ENCODE peak calls at places on chromosomes 16 and 17, in six cellular contexts. J is AG04450, F is kidney, U is tibial artery, R is dorsolateral prefrontal cortex, N is ascending aorta. V is an unnamed sample.

GRCh38 chr17:34012709-34013375 is 242.2 kb upstream of the CCL2 start:
- DNase-seq in J (no peak), F (no peak), U (no peak), R (no peak), N (no peak), V (no peak)

GRCh38 chr16:70341600-70341999 is 5.1 kb upstream of the DDX19A start:
- DNase-seq in J (no peak), F (peak), U (no peak), R (no peak), N (no peak), V (no peak)

GRCh38 chr16:71542377-71542776 is 16.2 kb downstream of the CHST4 start:
- DNase-seq in J (no peak), F (no peak), U (peak), R (no peak), N (no peak), V (no peak)

GRCh38 chr17:75864448-75864871 is 9.3 kb upstream of the WBP2 start:
- DNase-seq in J (peak), F (no peak), U (peak), R (no peak), N (no peak), V (peak)

GRCh38 chr17:67376509-67376891 is 581 bp upstream of the PITPNC1 start:
- DNase-seq in J (no peak), F (no peak), U (no peak), R (no peak), N (peak), V (no peak)

GRCh38 chr16:47132310-47132709 is 11.4 kb downstream of the NETO2 start:
- DNase-seq in J (no peak), F (no peak), U (no peak), R (no peak), N (no peak), V (no peak)

GRCh38 chr16:13883266-13883665 is 36.7 kb upstream of the ERCC4 start:
- DNase-seq in J (no peak), F (no peak), U (no peak), R (no peak), N (no peak), V (no peak)

GRCh38 chr16:71472041-71472440 is 10.0 kb upstream of the ZNF23 start:
- DNase-seq in J (no peak), F (no peak), U (no peak), R (no peak), N (no peak), V (no peak)

GRCh38 chr17:75034236-75034908 is 12.4 kb downstream of the ATP5PD start:
- DNase-seq in J (peak), F (peak), U (peak), R (peak), N (peak), V (peak)

GRCh38 chr17:65407017-65407416 is 154.4 kb downstream of the AXIN2 start:
- DNase-seq in J (no peak), F (no peak), U (no peak), R (no peak), N (no peak), V (no peak)

GRCh38 chr16:86215979-86216585 is 294.2 kb upstream of the FOXF1 start:
- DNase-seq in J (no peak), F (peak), U (no peak), R (peak), N (peak), V (no peak)

GRCh38 chr16:82761236-82761635 is 134.5 kb downstream of the CDH13 start:
- DNase-seq in J (peak), F (peak), U (peak), R (peak), N (peak), V (peak)

GRCh38 chr16:68411086-68411485 is 37.2 kb downstream of the SMPD3 start:
- DNase-seq in J (no peak), F (peak), U (no peak), R (no peak), N (no peak), V (no peak)

GRCh38 chr16:88870608-88871348 is 4.3 kb upstream of the PABPN1L start:
- DNase-seq in J (no peak), F (no peak), U (no peak), R (no peak), N (no peak), V (no peak)

GRCh38 chr17:50721194-50722010 is 2.0 kb downstream of the LUC7L3 start:
- DNase-seq in J (no peak), F (no peak), U (no peak), R (no peak), N (no peak), V (no peak)

GRCh38 chr17:45293413-45294211 is 23.2 kb downstream of the MAP3K14 start:
- DNase-seq in J (peak), F (peak), U (peak), R (peak), N (peak), V (peak)

GRCh38 chr16:88047462-88047861 is 96.2 kb downstream of the BANP start:
- DNase-seq in J (no peak), F (peak), U (no peak), R (no peak), N (no peak), V (no peak)

GRCh38 chr17:72404872-72405271 is 284.1 kb downstream of the SOX9 start:
- DNase-seq in J (no peak), F (no peak), U (no peak), R (no peak), N (no peak), V (no peak)

GRCh38 chr16:11201498-11202259 is 54.3 kb downstream of the SOCS1 start:
- DNase-seq in J (peak), F (no peak), U (no peak), R (no peak), N (no peak), V (no peak)

GRCh38 chr16:48182979-48183537 is 27.3 kb upstream of the ABCC12 start:
- DNase-seq in J (no peak), F (no peak), U (no peak), R (no peak), N (no peak), V (no peak)

GRCh38 chr17:38867179-38867994 is 2.5 kb upstream of the LASP1 start:
- DNase-seq in J (no peak), F (no peak), U (peak), R (peak), N (no peak), V (peak)

GRCh38 chr16:59224426-59224825 is 490.3 kb upstream of the GOT2 start:
- DNase-seq in J (no peak), F (no peak), U (no peak), R (no peak), N (no peak), V (no peak)

GRCh38 chr17:42928714-42929496 is 28.3 kb downstream of the G6PC1 start:
- DNase-seq in J (peak), F (no peak), U (peak), R (no peak), N (peak), V (no peak)

GRCh38 chr17:9291912-9292562 is 270.7 kb downstream of the NTN1 start:
- DNase-seq in J (peak), F (no peak), U (peak), R (no peak), N (peak), V (peak)

GRCh38 chr17:28151001-28151400 is 108.5 kb downstream of the NLK start:
- DNase-seq in J (no peak), F (no peak), U (no peak), R (no peak), N (no peak), V (no peak)

GRCh38 chr16:11211061-11211976 is 44.7 kb downstream of the SOCS1 start:
- DNase-seq in J (no peak), F (no peak), U (no peak), R (no peak), N (no peak), V (peak)

GRCh38 chr17:34712481-34713195 is 133.3 kb downstream of the TMEM132E start:
- DNase-seq in J (no peak), F (no peak), U (no peak), R (no peak), N (no peak), V (no peak)

GRCh38 chr17:77254961-77255741 is 114.4 kb downstream of the SEC14L1 start:
- DNase-seq in J (peak), F (peak), U (no peak), R (no peak), N (peak), V (no peak)

GRCh38 chr16:6891486-6891885 is 441.2 kb upstream of the RBFOX1 start:
- DNase-seq in J (no peak), F (no peak), U (no peak), R (no peak), N (no peak), V (no peak)

GRCh38 chr17:42288985-42289862 is 926 bp downstream of the STAT5A start:
- DNase-seq in J (no peak), F (peak), U (no peak), R (no peak), N (peak), V (peak)

GRCh38 chr17:8413321-8413720 is 15.7 kb upstream of the RNF222 start:
- DNase-seq in J (no peak), F (no peak), U (no peak), R (no peak), N (peak), V (no peak)

GRCh38 chr16:86602521-86602920 is 24.2 kb downstream of the FOXL1 start:
- DNase-seq in J (no peak), F (no peak), U (no peak), R (no peak), N (peak), V (no peak)

GRCh38 chr17:32498362-32498761 is 11.6 kb downstream of the CDK5R1 start:
- DNase-seq in J (no peak), F (no peak), U (no peak), R (no peak), N (no peak), V (no peak)

DNA sequence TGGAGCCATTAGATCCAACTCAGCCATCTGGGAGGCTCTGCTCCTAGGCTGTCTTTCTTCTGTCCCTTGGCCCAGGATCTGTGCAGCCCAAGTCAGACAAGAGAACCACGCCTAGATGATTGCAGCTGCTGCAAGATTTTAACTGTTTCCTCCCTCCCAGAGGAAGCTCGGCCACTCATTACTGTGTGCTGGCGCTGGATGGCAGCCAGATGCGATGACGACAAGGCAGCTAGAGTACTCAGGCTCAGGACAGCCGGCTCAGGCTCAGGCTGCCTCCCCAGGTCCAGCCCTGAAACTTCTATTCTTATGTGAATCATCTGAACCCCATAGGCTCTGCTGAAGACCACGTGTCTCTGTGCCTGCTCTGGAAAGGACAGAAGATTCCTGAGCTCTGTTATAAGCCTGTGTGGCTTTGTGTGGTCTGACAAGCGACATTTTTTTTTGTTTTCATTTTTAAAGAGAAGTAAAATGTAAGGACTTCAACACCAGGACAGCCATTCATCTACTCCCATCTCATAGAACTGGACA is 32.1 kb upstream of the FBXW10B start:
- DNase-seq in J (peak), F (peak), U (peak), R (peak), N (peak), V (peak)
- TF ChIP-seq CTCF in J (no peak), F (peak), U (no peak), R (no peak), N (no peak), V (no peak)

GRCh38 chr17:44121206-44121605 is 2.2 kb downstream of the HDAC5 start:
- DNase-seq in J (no peak), F (peak), U (no peak), R (no peak), N (no peak), V (no peak)
- H3K4me3 ChIP-seq in J (no peak), F (no peak), U (peak), R (peak), N (peak), V (peak)

GRCh38 chr16:130533-131173 is 7.8 kb downstream of the NPRL3 start:
- DNase-seq in J (no peak), F (no peak), U (no peak), R (no peak), N (no peak), V (no peak)

GRCh38 chr16:129075-129474 is 9.4 kb downstream of the NPRL3 start:
- DNase-seq in J (no peak), F (no peak), U (no peak), R (no peak), N (no peak), V (no peak)

GRCh38 chr16:138049-138417 is 440 bp downstream of the NPRL3 start:
- DNase-seq in J (no peak), F (peak), U (peak), R (no peak), N (no peak), V (peak)

GRCh38 chr16:132120-132519 is 6.4 kb downstream of the NPRL3 start:
- DNase-seq in J (no peak), F (no peak), U (no peak), R (no peak), N (no peak), V (peak)
- H3K27ac ChIP-seq in J (no peak), F (no peak), U (no peak), R (no peak), N (no peak), V (no peak)

DNA sequence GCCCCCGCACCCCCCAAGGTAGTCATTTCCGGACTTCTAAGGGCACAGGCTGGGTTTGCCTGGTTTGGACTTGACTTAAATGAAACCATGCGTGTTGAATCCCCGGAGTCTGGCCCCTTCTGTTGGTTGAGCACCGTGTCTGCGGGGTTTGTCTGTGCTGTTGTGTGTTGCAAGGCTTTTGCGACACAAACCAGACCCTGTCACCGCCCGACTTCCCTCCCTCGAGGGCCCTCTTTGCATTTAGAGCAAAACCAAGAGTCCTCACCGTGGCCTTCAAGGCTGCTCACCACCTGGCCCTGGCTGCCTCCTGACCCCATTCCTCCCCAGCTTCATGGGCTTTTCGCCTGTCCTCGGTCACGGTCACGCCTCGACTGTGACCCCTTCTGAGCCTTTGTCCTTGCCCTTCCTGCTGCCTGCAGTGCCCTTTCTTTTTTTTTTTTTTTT is 7.4 kb downstream of the CRISPLD2 start:
- DNase-seq in J (no peak), F (no peak), U (no peak), R (no peak), N (no peak), V (no peak)
- TF ChIP-seq CTCF in J (no peak), F (no peak), U (no peak), R (no peak), N (no peak), V (no peak)

GRCh38 chr16:3665508-3665907 is 11.0 kb downstream of the DNASE1 start:
- DNase-seq in J (no peak), F (peak), U (no peak), R (no peak), N (no peak), V (peak)

GRCh38 chr16:3671424-3671823 is 16.9 kb downstream of the DNASE1 start:
- DNase-seq in J (no peak), F (peak), U (no peak), R (no peak), N (no peak), V (no peak)

GRCh38 chr16:3669067-3669466 is 14.6 kb downstream of the DNASE1 start:
- DNase-seq in J (no peak), F (peak), U (no peak), R (no peak), N (no peak), V (no peak)

GRCh38 chr16:3670711-3671110 is 16.2 kb downstream of the DNASE1 start:
- DNase-seq in J (no peak), F (peak), U (no peak), R (no peak), N (no peak), V (no peak)

GRCh38 chr16:3668626-3669025 is 14.1 kb downstream of the DNASE1 start:
- DNase-seq in J (no peak), F (peak), U (no peak), R (no peak), N (no peak), V (peak)
- H3K4me3 ChIP-seq in J (no peak), F (no peak), U (no peak), R (no peak), N (no peak), V (no peak)

GRCh38 chr17:81705518-81706231 is 2.5 kb downstream of the MRPL12 start:
- DNase-seq in J (no peak), F (no peak), U (no peak), R (no peak), N (no peak), V (peak)
- H3K27ac ChIP-seq in J (no peak), F (no peak), U (no peak), R (no peak), N (no peak), V (no peak)